ENCODE peak calls at places on chromosome 6, in ten cellular contexts. A is cardiac fibroblast; H is fibroblast of mammary gland; O is HCEC 1CT; Q is activated CD4-positive, alpha-beta T cell treated with anti-CD3 and anti-CD28 coated beads, Interleukin-2, amount 50 U/mL, for 1 hour; P is activated B cell treated with CpG ODN at 0.5 μM for 24 hours; C is non-pigmented ciliary epithelial cell; L is NCI-H1417 treated with DMSO at 0.1 percent for 48 hours; N is pancreas; W is AG04450. X is an unnamed sample.

GRCh38 chr6:102026649-102027048 is 633.1 kb downstream of the GRIK2 start:
- DNase-seq in W (no peak), P (no peak), H (no peak), C (no peak), Q (no peak), A (no peak), O (no peak), N (no peak), L (no peak), X (no peak)

GRCh38 chr6:26319405-26320128 is 45.4 kb upstream of the BTN3A2 start:
- DNase-seq in W (no peak), H (no peak), L (no peak), O (no peak), N (no peak), Q (no peak), C (no peak), P (no peak), A (no peak), X (no peak)

GRCh38 chr6:108884211-108885059 is 36.2 kb downstream of the ARMC2 start:
- DNase-seq in H (no peak), N (no peak), O (no peak), Q (no peak), C (no peak), A (no peak), L (no peak), P (no peak), W (no peak), X (no peak)

GRCh38 chr6:30834643-30835042 is 49.7 kb upstream of the DDR1 start:
- DNase-seq in C (no peak), L (no peak), H (no peak), P (no peak), O (no peak), A (no peak), Q (no peak), W (no peak), N (no peak), X (peak)

GRCh38 chr6:161418458-161418945 is 144.6 kb upstream of the AGPAT4 start:
- DNase-seq in Q (no peak), O (peak), P (no peak), N (no peak), H (peak), W (peak), C (peak), A (peak), L (peak), X (peak)

GRCh38 chr6:153965996-153966395 is 73.0 kb upstream of the OPRM1 start:
- DNase-seq in O (no peak), N (no peak), A (peak), L (no peak), H (peak), W (no peak), C (peak), Q (no peak), P (no peak), X (no peak)

GRCh38 chr6:34897708-34898107 is 8.7 kb downstream of the ANKS1A start:
- DNase-seq in A (no peak), O (no peak), L (no peak), Q (no peak), W (no peak), H (no peak), P (no peak), N (no peak), C (no peak), X (no peak)

GRCh38 chr6:26122402-26122792 is 35.2 kb downstream of the HFE start:
- DNase-seq in L (no peak), A (no peak), N (no peak), W (no peak), H (no peak), P (no peak), C (no peak), Q (no peak), O (peak), X (no peak)

GRCh38 chr6:56370127-56370540 is 122.8 kb upstream of the COL21A1 start:
- DNase-seq in L (no peak), P (no peak), Q (no peak), W (no peak), N (no peak), H (peak), O (peak), A (peak), C (no peak), X (no peak)

GRCh38 chr6:68039641-68040311 is 595.3 kb upstream of the ADGRB3 start:
- DNase-seq in P (no peak), L (no peak), A (no peak), W (no peak), O (no peak), H (no peak), Q (no peak), N (no peak), C (no peak), X (no peak)

GRCh38 chr6:74277749-74278148 is 581.7 kb downstream of the CD109 start:
- DNase-seq in C (no peak), W (no peak), L (no peak), N (no peak), O (no peak), P (no peak), H (no peak), A (peak), Q (no peak), X (no peak)

X was measured in osteoblast.